ENCODE peak calls at places on chromosomes 11 and 22, in ten cellular contexts. One of them, this sample, is unnamed.

GRCh38 chr22:30609260-30610185 is 2.5 kb downstream of the TCN2 start:
- DNase-seq in amniotic stem cell: peak
- DNase-seq in stimulated activated CD4-positive, alpha-beta T cell treated with anti-CD3 and anti-CD28 coated beads, TNF-alpha, amount 100 ng/mL, for 24 hours: no peak
- DNase-seq in iPS-NIHi11: no peak
- DNase-seq in NCI-H774: no peak
- DNase-seq in posterior cingulate gyrus: no peak
- DNase-seq in stimulated activated naive CD4-positive, alpha-beta T cell: no peak
- DNase-seq in NCI-H1105 treated with DMSO at 0.1 percent for 48 hours: no peak
- DNase-seq in uterus: peak
- DNase-seq in amniotic epithelial cell: peak
- DNase-seq in this sample: no peak

GRCh38 chr11:96293583-96293982 is 49.4 kb downstream of the MAML2 start:
- DNase-seq in amniotic stem cell: no peak
- DNase-seq in stimulated activated CD4-positive, alpha-beta T cell treated with anti-CD3 and anti-CD28 coated beads, TNF-alpha, amount 100 ng/mL, for 24 hours: no peak
- DNase-seq in iPS-NIHi11: no peak
- DNase-seq in NCI-H774: no peak
- DNase-seq in posterior cingulate gyrus: no peak
- DNase-seq in stimulated activated naive CD4-positive, alpha-beta T cell: no peak
- DNase-seq in NCI-H1105 treated with DMSO at 0.1 percent for 48 hours: no peak
- DNase-seq in uterus: no peak
- DNase-seq in amniotic epithelial cell: no peak
- DNase-seq in this sample: no peak

GRCh38 chr22:27667121-27667843 is 134.3 kb downstream of the MN1 start:
- DNase-seq in amniotic stem cell: no peak
- DNase-seq in stimulated activated CD4-positive, alpha-beta T cell treated with anti-CD3 and anti-CD28 coated beads, TNF-alpha, amount 100 ng/mL, for 24 hours: no peak
- DNase-seq in iPS-NIHi11: no peak
- DNase-seq in NCI-H774: no peak
- DNase-seq in posterior cingulate gyrus: no peak
- DNase-seq in stimulated activated naive CD4-positive, alpha-beta T cell: no peak
- DNase-seq in NCI-H1105 treated with DMSO at 0.1 percent for 48 hours: no peak
- DNase-seq in uterus: peak
- DNase-seq in amniotic epithelial cell: peak
- DNase-seq in this sample: no peak

GRCh38 chr11:69630009-69630870 is 10.7 kb upstream of the CCND1 start:
- DNase-seq in amniotic stem cell: no peak
- DNase-seq in stimulated activated CD4-positive, alpha-beta T cell treated with anti-CD3 and anti-CD28 coated beads, TNF-alpha, amount 100 ng/mL, for 24 hours: no peak
- DNase-seq in iPS-NIHi11: no peak
- DNase-seq in NCI-H774: no peak
- DNase-seq in posterior cingulate gyrus: no peak
- DNase-seq in stimulated activated naive CD4-positive, alpha-beta T cell: no peak
- DNase-seq in NCI-H1105 treated with DMSO at 0.1 percent for 48 hours: no peak
- DNase-seq in uterus: no peak
- DNase-seq in amniotic epithelial cell: no peak
- DNase-seq in this sample: peak

GRCh38 chr11:67436459-67437081 is 912 bp downstream of the PTPRCAP start:
- DNase-seq in amniotic stem cell: no peak
- DNase-seq in stimulated activated CD4-positive, alpha-beta T cell treated with anti-CD3 and anti-CD28 coated beads, TNF-alpha, amount 100 ng/mL, for 24 hours: peak
- DNase-seq in iPS-NIHi11: peak
- DNase-seq in NCI-H774: no peak
- DNase-seq in posterior cingulate gyrus: no peak
- DNase-seq in stimulated activated naive CD4-positive, alpha-beta T cell: peak
- DNase-seq in NCI-H1105 treated with DMSO at 0.1 percent for 48 hours: no peak
- DNase-seq in uterus: peak
- DNase-seq in amniotic epithelial cell: peak
- DNase-seq in this sample: no peak

GRCh38 chr22:44561139-44561840 is 63.3 kb upstream of the RTL6 start:
- DNase-seq in amniotic stem cell: no peak
- DNase-seq in stimulated activated CD4-positive, alpha-beta T cell treated with anti-CD3 and anti-CD28 coated beads, TNF-alpha, amount 100 ng/mL, for 24 hours: no peak
- DNase-seq in iPS-NIHi11: no peak
- DNase-seq in NCI-H774: no peak
- DNase-seq in posterior cingulate gyrus: no peak
- DNase-seq in stimulated activated naive CD4-positive, alpha-beta T cell: no peak
- DNase-seq in NCI-H1105 treated with DMSO at 0.1 percent for 48 hours: no peak
- DNase-seq in uterus: no peak
- DNase-seq in amniotic epithelial cell: no peak
- DNase-seq in this sample: no peak

GRCh38 chr22:19295733-19296132 is 4.2 kb upstream of the CLTCL1 start:
- DNase-seq in amniotic stem cell: no peak
- DNase-seq in stimulated activated CD4-positive, alpha-beta T cell treated with anti-CD3 and anti-CD28 coated beads, TNF-alpha, amount 100 ng/mL, for 24 hours: no peak
- DNase-seq in iPS-NIHi11: no peak
- DNase-seq in NCI-H774: no peak
- DNase-seq in posterior cingulate gyrus: no peak
- DNase-seq in stimulated activated naive CD4-positive, alpha-beta T cell: no peak
- DNase-seq in NCI-H1105 treated with DMSO at 0.1 percent for 48 hours: no peak
- DNase-seq in uterus: no peak
- DNase-seq in amniotic epithelial cell: no peak
- DNase-seq in this sample: no peak

GRCh38 chr22:35742342-35743100 is 24.8 kb downstream of the APOL5 start:
- DNase-seq in amniotic stem cell: peak
- DNase-seq in stimulated activated CD4-positive, alpha-beta T cell treated with anti-CD3 and anti-CD28 coated beads, TNF-alpha, amount 100 ng/mL, for 24 hours: no peak
- DNase-seq in iPS-NIHi11: no peak
- DNase-seq in NCI-H774: no peak
- DNase-seq in posterior cingulate gyrus: no peak
- DNase-seq in stimulated activated naive CD4-positive, alpha-beta T cell: no peak
- DNase-seq in NCI-H1105 treated with DMSO at 0.1 percent for 48 hours: no peak
- DNase-seq in uterus: no peak
- DNase-seq in amniotic epithelial cell: peak
- DNase-seq in this sample: no peak

GRCh38 chr11:45920531-45921477 is 1.7 kb upstream of the LARGE2 start:
- DNase-seq in amniotic stem cell: no peak
- DNase-seq in stimulated activated CD4-positive, alpha-beta T cell treated with anti-CD3 and anti-CD28 coated beads, TNF-alpha, amount 100 ng/mL, for 24 hours: no peak
- DNase-seq in iPS-NIHi11: no peak
- DNase-seq in NCI-H774: no peak
- DNase-seq in posterior cingulate gyrus: no peak
- DNase-seq in stimulated activated naive CD4-positive, alpha-beta T cell: no peak
- DNase-seq in NCI-H1105 treated with DMSO at 0.1 percent for 48 hours: no peak
- DNase-seq in uterus: peak
- DNase-seq in amniotic epithelial cell: no peak
- DNase-seq in this sample: no peak

GRCh38 chr22:41401781-41402648 is 20.3 kb downstream of the TEF start:
- DNase-seq in amniotic stem cell: peak
- DNase-seq in stimulated activated CD4-positive, alpha-beta T cell treated with anti-CD3 and anti-CD28 coated beads, TNF-alpha, amount 100 ng/mL, for 24 hours: no peak
- DNase-seq in iPS-NIHi11: no peak
- DNase-seq in NCI-H774: no peak
- DNase-seq in posterior cingulate gyrus: peak
- DNase-seq in stimulated activated naive CD4-positive, alpha-beta T cell: no peak
- DNase-seq in NCI-H1105 treated with DMSO at 0.1 percent for 48 hours: peak
- DNase-seq in uterus: peak
- DNase-seq in amniotic epithelial cell: peak
- DNase-seq in this sample: peak

GRCh38 chr22:33837806-33838205 is 82.5 kb downstream of the LARGE1 start:
- DNase-seq in amniotic stem cell: no peak
- DNase-seq in stimulated activated CD4-positive, alpha-beta T cell treated with anti-CD3 and anti-CD28 coated beads, TNF-alpha, amount 100 ng/mL, for 24 hours: no peak
- DNase-seq in iPS-NIHi11: no peak
- DNase-seq in NCI-H774: no peak
- DNase-seq in posterior cingulate gyrus: no peak
- DNase-seq in stimulated activated naive CD4-positive, alpha-beta T cell: no peak
- DNase-seq in NCI-H1105 treated with DMSO at 0.1 percent for 48 hours: no peak
- DNase-seq in uterus: no peak
- DNase-seq in amniotic epithelial cell: no peak
- DNase-seq in this sample: no peak

GRCh38 chr11:111819161-111820058 is 52.0 kb downstream of the ALG9 start:
- DNase-seq in amniotic stem cell: peak
- DNase-seq in stimulated activated CD4-positive, alpha-beta T cell treated with anti-CD3 and anti-CD28 coated beads, TNF-alpha, amount 100 ng/mL, for 24 hours: no peak
- DNase-seq in iPS-NIHi11: no peak
- DNase-seq in NCI-H774: no peak
- DNase-seq in posterior cingulate gyrus: no peak
- DNase-seq in stimulated activated naive CD4-positive, alpha-beta T cell: no peak
- DNase-seq in NCI-H1105 treated with DMSO at 0.1 percent for 48 hours: no peak
- DNase-seq in uterus: peak
- DNase-seq in amniotic epithelial cell: peak
- DNase-seq in this sample: no peak

GRCh38 chr11:114666760-114667159 is 11.6 kb upstream of the NXPE2 start:
- DNase-seq in amniotic stem cell: no peak
- DNase-seq in stimulated activated CD4-positive, alpha-beta T cell treated with anti-CD3 and anti-CD28 coated beads, TNF-alpha, amount 100 ng/mL, for 24 hours: no peak
- DNase-seq in iPS-NIHi11: no peak
- DNase-seq in NCI-H774: no peak
- DNase-seq in posterior cingulate gyrus: no peak
- DNase-seq in stimulated activated naive CD4-positive, alpha-beta T cell: no peak
- DNase-seq in NCI-H1105 treated with DMSO at 0.1 percent for 48 hours: no peak
- DNase-seq in uterus: no peak
- DNase-seq in amniotic epithelial cell: no peak
- DNase-seq in this sample: no peak

GRCh38 chr11:120759046-120759445 is 247.5 kb downstream of the GRIK4 start:
- DNase-seq in amniotic stem cell: no peak
- DNase-seq in stimulated activated CD4-positive, alpha-beta T cell treated with anti-CD3 and anti-CD28 coated beads, TNF-alpha, amount 100 ng/mL, for 24 hours: no peak
- DNase-seq in iPS-NIHi11: peak
- DNase-seq in NCI-H774: no peak
- DNase-seq in posterior cingulate gyrus: no peak
- DNase-seq in stimulated activated naive CD4-positive, alpha-beta T cell: no peak
- DNase-seq in NCI-H1105 treated with DMSO at 0.1 percent for 48 hours: no peak
- DNase-seq in uterus: no peak
- DNase-seq in amniotic epithelial cell: no peak
- DNase-seq in this sample: no peak

GRCh38 chr11:2713721-2714462 is 14.1 kb upstream of the KCNQ1OT1 start:
- DNase-seq in amniotic stem cell: no peak
- DNase-seq in stimulated activated CD4-positive, alpha-beta T cell treated with anti-CD3 and anti-CD28 coated beads, TNF-alpha, amount 100 ng/mL, for 24 hours: no peak
- DNase-seq in iPS-NIHi11: no peak
- DNase-seq in NCI-H774: no peak
- DNase-seq in posterior cingulate gyrus: no peak
- DNase-seq in stimulated activated naive CD4-positive, alpha-beta T cell: no peak
- DNase-seq in NCI-H1105 treated with DMSO at 0.1 percent for 48 hours: no peak
- DNase-seq in uterus: no peak
- DNase-seq in amniotic epithelial cell: no peak
- DNase-seq in this sample: no peak

GRCh38 chr22:43412808-43413785 is 1.3 kb downstream of the MPPED1 start:
- DNase-seq in amniotic stem cell: no peak
- DNase-seq in stimulated activated CD4-positive, alpha-beta T cell treated with anti-CD3 and anti-CD28 coated beads, TNF-alpha, amount 100 ng/mL, for 24 hours: no peak
- DNase-seq in iPS-NIHi11: no peak
- DNase-seq in NCI-H774: no peak
- DNase-seq in posterior cingulate gyrus: no peak
- DNase-seq in stimulated activated naive CD4-positive, alpha-beta T cell: no peak
- DNase-seq in NCI-H1105 treated with DMSO at 0.1 percent for 48 hours: peak
- DNase-seq in uterus: no peak
- DNase-seq in amniotic epithelial cell: no peak
- DNase-seq in this sample: no peak

GRCh38 chr22:48678171-48679135 is 1149.2 kb downstream of the BRD1 start:
- DNase-seq in amniotic stem cell: no peak
- DNase-seq in stimulated activated CD4-positive, alpha-beta T cell treated with anti-CD3 and anti-CD28 coated beads, TNF-alpha, amount 100 ng/mL, for 24 hours: no peak
- DNase-seq in iPS-NIHi11: no peak
- DNase-seq in NCI-H774: no peak
- DNase-seq in posterior cingulate gyrus: no peak
- DNase-seq in stimulated activated naive CD4-positive, alpha-beta T cell: no peak
- DNase-seq in NCI-H1105 treated with DMSO at 0.1 percent for 48 hours: no peak
- DNase-seq in uterus: no peak
- DNase-seq in amniotic epithelial cell: no peak
- DNase-seq in this sample: no peak

GRCh38 chr11:87368876-87369480 is 331.2 kb downstream of the TMEM135 start:
- DNase-seq in amniotic stem cell: no peak
- DNase-seq in stimulated activated CD4-positive, alpha-beta T cell treated with anti-CD3 and anti-CD28 coated beads, TNF-alpha, amount 100 ng/mL, for 24 hours: no peak
- DNase-seq in iPS-NIHi11: no peak
- DNase-seq in NCI-H774: no peak
- DNase-seq in posterior cingulate gyrus: no peak
- DNase-seq in stimulated activated naive CD4-positive, alpha-beta T cell: no peak
- DNase-seq in NCI-H1105 treated with DMSO at 0.1 percent for 48 hours: peak
- DNase-seq in uterus: no peak
- DNase-seq in amniotic epithelial cell: no peak
- DNase-seq in this sample: peak

This sample was measured in NCI-H2171 treated with DMSO at 0.1 percent for 48 hours.